ENCODE peak calls at places on chromosomes 13 and 19, in five cellular contexts. E is GM23248, G is DND-41, J is neuronal stem cell, T is NT2/D1. R is an unnamed sample.

GRCh38 chr13:106230450-106230849 is 305.0 kb downstream of the EFNB2 start:
- DNase-seq in E (peak), G (no peak), J (no peak), T (no peak), R (peak)

GRCh38 chr19:51566489-51567100 is 4.5 kb upstream of the ZNF175 start:
- DNase-seq in E (no peak), G (no peak), J (no peak), T (no peak), R (no peak)

GRCh38 chr13:57824121-57824520 is 192.6 kb downstream of the PCDH17 start:
- DNase-seq in E (no peak), G (no peak), J (no peak), T (no peak), R (no peak)

GRCh38 chr13:81577601-81578000 is 1236.7 kb upstream of the SPRY2 start:
- DNase-seq in E (no peak), G (no peak), J (no peak), T (peak), R (peak)

GRCh38 chr13:30832845-30833332 is 73.2 kb upstream of the MEDAG start:
- DNase-seq in E (peak), G (no peak), J (no peak), T (no peak), R (peak)

GRCh38 chr13:27639186-27639585 is 17.5 kb downstream of the POLR1D start:
- DNase-seq in E (no peak), G (no peak), J (no peak), T (no peak), R (no peak)

GRCh38 chr19:30073152-30074000 is 131.3 kb downstream of the URI1 start:
- DNase-seq in E (no peak), G (no peak), J (no peak), T (no peak), R (no peak)

GRCh38 chr13:114097893-114098688 is 34.3 kb downstream of the RASA3 start:
- DNase-seq in E (no peak), G (no peak), J (no peak), T (no peak), R (no peak)

GRCh38 chr19:2529473-2529918 is 53.6 kb downstream of the GADD45B start:
- DNase-seq in E (peak), G (no peak), J (no peak), T (no peak), R (peak)

GRCh38 chr19:7395360-7395781 is 46.6 kb downstream of the ARHGEF18 start:
- DNase-seq in E (peak), G (peak), J (no peak), T (no peak), R (no peak)

GRCh38 chr19:39516270-39516669 is 1.3 kb downstream of the SELENOV start:
- DNase-seq in E (no peak), G (no peak), J (no peak), T (no peak), R (no peak)

GRCh38 chr13:55001881-55002280 is 1973.3 kb downstream of the OLFM4 start:
- DNase-seq in E (no peak), G (no peak), J (no peak), T (no peak), R (no peak)

GRCh38 chr19:50514346-50515167 is 844 bp upstream of the ASPDH start:
- DNase-seq in E (no peak), G (peak), J (no peak), T (no peak), R (no peak)

GRCh38 chr13:34696296-34696695 is 245.8 kb upstream of the NBEA start:
- DNase-seq in E (no peak), G (no peak), J (no peak), T (no peak), R (no peak)

GRCh38 chr19:16372065-16372915 is 47.7 kb downstream of the KLF2 start:
- DNase-seq in E (no peak), G (no peak), J (no peak), T (no peak), R (no peak)

GRCh38 chr19:49065905-49066512 is 1.4 kb upstream of the NTF4 start:
- DNase-seq in E (no peak), G (no peak), J (no peak), T (no peak), R (no peak)

GRCh38 chr19:6098574-6098973 is 11.7 kb downstream of the RFX2 start:
- DNase-seq in E (peak), G (no peak), J (no peak), T (no peak), R (no peak)

GRCh38 chr19:15488489-15489226 is 9.4 kb upstream of the PGLYRP2 start:
- DNase-seq in E (peak), G (no peak), J (no peak), T (no peak), R (no peak)

GRCh38 chr19:6062274-6062673 is 48.0 kb downstream of the RFX2 start:
- DNase-seq in E (peak), G (no peak), J (no peak), T (no peak), R (peak)

GRCh38 chr19:6589711-6590457 is 1.1 kb downstream of the CD70 start:
- DNase-seq in E (peak), G (no peak), J (no peak), T (no peak), R (no peak)

GRCh38 chr19:48999481-49000325 is 6.0 kb downstream of the RUVBL2 start:
- DNase-seq in E (peak), G (peak), J (peak), T (no peak), R (peak)

GRCh38 chr19:33434886-33435705 is 61.6 kb downstream of the CEBPG start:
- DNase-seq in E (peak), G (no peak), J (no peak), T (no peak), R (peak)

GRCh38 chr19:10294368-10294697 is 4.6 kb downstream of the ICAM5 start:
- DNase-seq in E (no peak), G (no peak), J (no peak), T (no peak), R (no peak)

GRCh38 chr13:23673354-23673753 is 103.1 kb downstream of the TNFRSF19 start:
- DNase-seq in E (peak), G (no peak), J (no peak), T (no peak), R (peak)

GRCh38 chr13:95579303-95579702 is 26.8 kb downstream of the CLDN10 start:
- DNase-seq in E (no peak), G (no peak), J (no peak), T (no peak), R (no peak)

GRCh38 chr13:107157272-107157671 is 589.3 kb upstream of the ARGLU1 start:
- DNase-seq in E (peak), G (no peak), J (no peak), T (no peak), R (no peak)

GRCh38 chr13:29621401-29621800 is 25.9 kb upstream of the SLC7A1 start:
- DNase-seq in E (peak), G (no peak), J (no peak), T (no peak), R (no peak)

GRCh38 chr13:108176685-108177274 is 38.6 kb downstream of the LIG4 start:
- DNase-seq in E (peak), G (peak), J (no peak), T (peak), R (no peak)

GRCh38 chr13:73943965-73944233 is 190.3 kb downstream of the KLF12 start:
- DNase-seq in E (no peak), G (no peak), J (no peak), T (no peak), R (no peak)

GRCh38 chr13:71871180-71871754 is 4.3 kb upstream of the DACH1 start:
- DNase-seq in E (no peak), G (no peak), J (no peak), T (no peak), R (no peak)

GRCh38 chr13:71871844-71872243 is 4.8 kb upstream of the DACH1 start:
- DNase-seq in E (no peak), G (no peak), J (no peak), T (no peak), R (no peak)

GRCh38 chr13:71869274-71869673 is 2.3 kb upstream of the DACH1 start:
- DNase-seq in E (no peak), G (no peak), J (no peak), T (no peak), R (no peak)

GRCh38 chr13:71867101-71867814 is at the start of gene DACH1:
- DNase-seq in E (peak), G (peak), J (peak), T (no peak), R (peak)

DNA sequence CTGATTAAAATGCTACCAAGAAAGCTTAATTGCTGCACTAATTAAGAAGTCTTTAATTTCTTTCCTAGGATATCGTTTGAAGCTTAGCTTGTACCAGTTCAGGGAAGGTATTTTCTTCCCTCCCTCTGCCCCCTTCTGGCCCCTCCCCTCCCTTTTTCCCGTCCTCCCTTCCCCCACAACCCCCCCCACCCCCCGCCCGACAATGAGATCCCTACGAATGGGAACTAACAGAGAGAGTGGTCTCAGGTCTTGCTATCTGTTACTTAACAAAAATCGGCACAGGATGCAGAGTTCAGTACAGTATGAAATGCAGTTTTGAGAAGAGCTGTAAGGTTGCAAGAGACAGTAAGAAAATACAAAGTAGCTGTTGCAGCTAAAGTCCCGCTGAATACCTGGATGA is 3.0 kb upstream of the DACH1 start:
- DNase-seq in E (no peak), G (no peak), J (no peak), T (no peak), R (no peak)
- H3K9ac ChIP-seq in E (no peak), G (no peak), J (no peak), T (no peak), R (no peak)

GRCh38 chr19:18650048-18650435 is 13.2 kb downstream of the KLHL26 start:
- DNase-seq in E (peak), G (no peak), J (no peak), T (no peak), R (no peak)

GRCh38 chr19:18649371-18650047 is 12.7 kb downstream of the KLHL26 start:
- DNase-seq in E (peak), G (no peak), J (no peak), T (no peak), R (peak)

GRCh38 chr19:18651738-18652137 is 14.9 kb downstream of the KLHL26 start:
- DNase-seq in E (no peak), G (no peak), J (no peak), T (no peak), R (no peak)

GRCh38 chr19:18651300-18651699 is 14.5 kb downstream of the KLHL26 start:
- DNase-seq in E (no peak), G (no peak), J (no peak), T (no peak), R (no peak)

GRCh38 chr19:18650468-18651001 is 13.7 kb downstream of the KLHL26 start:
- DNase-seq in E (peak), G (no peak), J (no peak), T (no peak), R (peak)
- H3K4me3 ChIP-seq in E (peak), G (no peak), J (no peak), T (no peak), R (no peak)

GRCh38 chr19:58058428-58058827 is 654 bp upstream of the ZNF135 start:
- DNase-seq in E (no peak), G (no peak), J (no peak), T (no peak), R (no peak)
- H3K9ac ChIP-seq in E (peak), G (peak), J (no peak), T (peak), R (no peak)

DNA sequence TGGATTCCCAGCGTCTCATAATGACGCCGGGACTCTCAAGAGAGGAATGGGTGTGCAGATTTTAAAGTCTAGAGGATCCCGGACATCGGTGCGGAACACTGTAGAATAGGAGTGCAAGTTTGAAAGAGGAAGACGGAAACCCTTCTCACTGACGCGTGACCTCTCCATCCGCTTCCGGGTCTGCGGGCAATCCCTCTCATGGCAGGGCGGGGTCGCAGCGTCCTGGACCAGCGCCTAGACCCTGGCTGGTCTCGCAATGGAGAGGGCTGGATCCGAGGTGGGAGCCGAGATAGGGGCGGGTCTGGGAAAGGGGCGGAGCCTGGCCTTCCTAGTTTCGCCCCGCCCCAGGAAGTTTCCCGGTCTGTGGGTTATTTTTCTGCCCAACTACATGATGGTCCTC is 4.6 kb upstream of the ZNF845 start:
- DNase-seq in E (peak), G (no peak), J (no peak), T (peak), R (peak)
- H3K4me3 ChIP-seq in E (peak), G (no peak), J (no peak), T (no peak), R (no peak)

GRCh38 chr19:38252935-38253691 is 3.1 kb downstream of the PPP1R14A start:
- DNase-seq in E (no peak), G (no peak), J (no peak), T (no peak), R (peak)

GRCh38 chr19:38253788-38254187 is 2.4 kb downstream of the PPP1R14A start:
- DNase-seq in E (no peak), G (no peak), J (no peak), T (no peak), R (no peak)

GRCh38 chr19:38250821-38251563 is 5.2 kb downstream of the PPP1R14A start:
- DNase-seq in E (peak), G (no peak), J (no peak), T (no peak), R (no peak)

GRCh38 chr19:38251564-38252051 is 4.6 kb downstream of the PPP1R14A start:
- DNase-seq in E (peak), G (no peak), J (no peak), T (no peak), R (peak)

DNA sequence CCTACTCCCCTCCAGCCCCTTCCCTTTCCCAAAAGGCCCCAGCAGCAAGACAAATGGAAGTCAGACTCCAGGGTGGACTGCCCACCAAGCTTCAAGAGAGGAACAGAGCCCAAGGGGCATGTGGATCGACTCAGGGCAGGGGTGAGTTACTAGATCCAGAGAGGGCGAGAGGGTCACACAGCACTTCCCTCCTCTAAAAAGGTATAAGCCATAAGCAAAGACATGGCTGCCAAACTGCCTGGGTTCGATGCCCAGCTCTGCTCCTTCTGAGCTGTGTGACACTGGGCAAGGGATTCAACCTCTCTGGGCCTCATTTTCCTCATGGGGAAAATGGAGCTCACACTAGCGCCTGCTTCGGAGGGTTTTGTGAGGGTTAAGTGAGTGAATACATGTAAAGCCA is 3.8 kb downstream of the PPP1R14A start:
- DNase-seq in E (no peak), G (no peak), J (no peak), T (no peak), R (no peak)
- H3K9ac ChIP-seq in E (no peak), G (no peak), J (no peak), T (peak), R (no peak)

GRCh38 chr19:11797491-11797890 is 832 bp upstream of the ZNF491 start:
- DNase-seq in E (peak), G (peak), J (peak), T (peak), R (peak)

GRCh38 chr19:11792942-11793341 is 5.4 kb upstream of the ZNF491 start:
- DNase-seq in E (no peak), G (no peak), J (no peak), T (no peak), R (no peak)

DNA sequence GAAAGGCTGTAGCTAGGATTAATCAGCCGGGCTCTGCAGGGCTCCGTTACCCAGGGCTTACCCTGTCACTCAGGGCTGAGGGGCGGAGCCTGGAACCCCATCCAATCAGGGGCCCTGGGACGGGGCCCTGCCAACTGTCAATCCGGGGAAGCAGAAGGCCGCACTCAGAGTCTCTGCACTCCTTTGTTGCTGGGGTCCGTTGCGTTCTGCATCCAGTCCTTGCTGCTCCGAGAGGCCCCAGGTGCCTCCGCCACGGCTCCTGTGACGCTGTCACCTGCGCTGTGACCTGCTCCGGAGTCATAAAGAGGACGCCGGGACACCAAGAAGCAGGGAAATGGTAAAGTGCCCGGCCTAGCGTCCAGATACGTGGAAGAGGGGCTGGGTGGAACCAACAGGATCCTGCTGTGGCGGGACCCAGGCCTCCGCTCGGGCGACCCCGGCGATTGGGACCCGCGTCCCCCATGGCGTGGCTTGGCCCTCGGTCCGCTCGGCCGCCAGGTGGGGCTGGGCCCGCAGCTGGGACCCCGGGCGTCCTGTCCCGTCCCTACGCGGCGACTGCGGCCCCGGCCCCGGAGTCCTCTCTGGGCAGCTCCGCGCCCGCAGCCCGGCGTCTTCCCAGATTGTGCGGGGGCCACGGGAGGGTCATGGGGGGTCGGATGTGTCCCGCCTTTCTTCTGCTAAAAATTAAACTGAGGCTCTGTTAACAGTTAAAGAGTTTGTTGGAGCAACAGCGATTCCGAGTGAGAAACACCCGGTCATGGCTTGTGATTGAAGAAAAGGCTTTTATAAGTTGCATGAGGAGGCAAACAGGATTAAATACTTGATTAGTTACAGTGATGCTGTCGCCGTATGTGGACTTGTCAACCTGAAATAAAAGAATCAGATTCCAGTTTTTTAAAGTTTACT is at the start of gene ZNF491:
- DNase-seq in E (peak), G (peak), J (peak), T (peak), R (peak)
- H3K4me3 ChIP-seq in E (peak), G (peak), J (peak), T (peak), R (peak)

GRCh38 chr19:58002384-58003152 is at the start of gene ZNF606:
- DNase-seq in E (peak), G (peak), J (peak), T (peak), R (peak)

GRCh38 chr19:58000677-58001076 is 1.9 kb downstream of the ZNF606 start:
- DNase-seq in E (no peak), G (no peak), J (no peak), T (no peak), R (no peak)

GRCh38 chr19:58001895-58002369 is 688 bp downstream of the ZNF606 start:
- DNase-seq in E (no peak), G (peak), J (no peak), T (no peak), R (peak)

GRCh38 chr19:58007285-58007684 is 4.7 kb upstream of the ZNF606 start:
- DNase-seq in E (no peak), G (peak), J (no peak), T (no peak), R (no peak)

DNA sequence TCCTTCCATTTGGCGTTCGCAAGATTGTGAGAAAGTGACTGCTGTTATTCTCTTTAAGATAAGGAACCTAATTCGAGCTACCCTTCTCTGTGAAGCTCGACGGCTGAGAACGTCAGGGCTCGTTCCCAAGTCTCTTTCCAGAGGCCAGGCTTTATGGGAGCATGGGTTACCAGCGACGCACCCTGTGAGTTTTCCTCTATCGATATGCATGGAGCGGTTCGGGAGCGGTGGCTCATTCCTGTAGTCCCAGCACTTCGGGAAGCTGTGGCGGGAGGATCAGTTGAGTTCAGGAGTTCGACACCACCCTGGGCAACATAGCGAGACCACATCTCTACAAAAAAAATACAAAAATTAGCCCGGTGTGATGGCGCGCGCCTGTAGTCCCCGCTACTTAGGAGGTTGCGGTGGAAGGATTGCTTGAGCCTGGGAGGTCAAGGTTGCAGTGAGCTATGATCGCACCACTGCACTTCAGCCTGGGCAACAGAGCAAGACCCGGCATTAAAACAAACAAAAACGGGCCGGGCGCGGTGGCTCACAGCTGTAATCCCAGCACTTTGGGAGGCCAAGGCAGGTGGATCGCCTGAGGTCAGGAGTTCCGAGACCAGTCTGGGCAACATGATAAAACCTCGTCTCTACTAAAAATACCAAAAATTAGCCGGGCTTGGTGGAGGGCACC is 671 bp upstream of the ZNF606 start:
- DNase-seq in E (peak), G (no peak), J (no peak), T (no peak), R (peak)
- H3K9ac ChIP-seq in E (peak), G (peak), J (peak), T (peak), R (peak)

GRCh38 chr19:55063492-55063843 is 520 bp upstream of the RDH13 start:
- DNase-seq in E (no peak), G (no peak), J (no peak), T (no peak), R (no peak)
- H3K4me3 ChIP-seq in E (peak), G (no peak), J (peak), T (no peak), R (no peak)